ENCODE peak calls at places on chromosomes 16 and 17, in five cellular contexts. Y is endothelial cell of umbilical vein, J is PC-9, W is fibroblast of lung, D is SK-N-SH. K is an unnamed sample. For H3K79me2, the result is how much of the 10 kb centered on the place peaks cover.

GRCh38 chr17:10699861-10700260 is 2.5 kb downstream of the ADPRM start:
- DNase-seq in Y (no peak), W (no peak), D (no peak), J (no peak), K (no peak)

GRCh38 chr17:18191967-18192366 is 8.3 kb downstream of the ALKBH5 start:
- DNase-seq in D (peak), Y (no peak), J (no peak), W (no peak), K (no peak)

GRCh38 chr16:52574105-52574437 is 27.1 kb upstream of the TOX3 start:
- DNase-seq in J (no peak), Y (no peak), W (no peak), D (no peak), K (no peak)

GRCh38 chr17:48013876-48014602 is 23.6 kb downstream of the COPZ2 start:
- DNase-seq in J (no peak), Y (no peak), D (no peak), W (no peak), K (no peak)

GRCh38 chr16:87874639-87875472 is 5.5 kb upstream of the SLC7A5 start:
- DNase-seq in Y (no peak), W (no peak), D (no peak), J (no peak), K (no peak)

GRCh38 chr16:54475019-54475418 is 188.4 kb upstream of the IRX3 start:
- DNase-seq in D (no peak), J (no peak), W (no peak), Y (no peak), K (no peak)

GRCh38 chr17:68623811-68624210 is 22.6 kb upstream of the FAM20A start:
- DNase-seq in J (no peak), W (no peak), D (no peak), Y (no peak), K (no peak)

GRCh38 chr17:79921411-79922160 is 82.3 kb upstream of the CBX4 start:
- DNase-seq in D (no peak), W (no peak), J (no peak), Y (no peak), K (peak)

GRCh38 chr16:26598061-26598460 is 468.7 kb upstream of the C16orf82 start:
- DNase-seq in W (no peak), D (no peak), Y (no peak), J (no peak), K (no peak)

DNA sequence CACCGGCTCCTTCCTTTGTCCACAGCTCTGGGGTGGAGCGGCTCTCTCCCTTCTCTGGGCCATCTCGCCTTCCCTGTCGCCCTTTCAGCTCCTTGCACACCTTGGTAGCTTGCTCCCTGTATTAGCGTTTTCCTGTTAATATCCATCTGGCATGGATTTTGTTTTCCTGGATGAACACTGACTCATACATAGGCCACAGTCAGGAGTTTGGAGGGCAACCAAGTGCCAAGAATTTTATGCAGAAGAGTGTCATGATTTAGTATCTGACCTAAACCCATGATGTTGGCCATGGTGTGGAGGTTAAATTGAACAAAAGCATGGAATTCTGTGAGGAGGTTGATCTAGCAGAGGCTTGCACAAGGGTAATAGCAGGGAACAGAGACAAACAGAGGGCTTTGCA is 180.9 kb downstream of the AIPL1 start:
- DNase-seq in D (no peak), W (peak), J (no peak), Y (peak), K (no peak)
- H3K79me2 ChIP-seq in D (under half), W (under half), J (under half), Y (under half), K (under half)

DNA sequence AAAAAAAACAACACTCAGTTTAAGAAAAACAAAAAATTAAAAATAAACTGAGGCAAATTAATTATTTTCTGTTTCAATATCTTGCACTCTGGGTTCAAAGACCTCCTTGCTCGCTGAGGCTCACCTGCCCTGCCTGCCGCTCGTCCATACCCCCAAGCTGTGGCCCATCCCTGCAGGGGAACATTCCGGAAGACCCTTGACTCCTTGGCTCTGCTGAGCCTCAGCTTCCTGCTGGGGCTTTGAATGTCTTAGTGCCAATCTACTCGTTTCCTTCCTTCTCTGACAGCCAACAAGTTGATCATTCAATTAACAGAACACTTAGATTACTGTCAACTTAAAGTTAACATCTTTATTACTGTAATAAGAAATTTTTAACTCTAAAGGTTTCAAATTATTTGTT is 24.3 kb downstream of the G6PC1 start:
- DNase-seq in J (no peak), D (no peak), W (no peak), Y (peak), K (no peak)
- H2AFZ ChIP-seq in J (no peak), D (no peak), W (no peak), Y (peak), K (no peak)

DNA sequence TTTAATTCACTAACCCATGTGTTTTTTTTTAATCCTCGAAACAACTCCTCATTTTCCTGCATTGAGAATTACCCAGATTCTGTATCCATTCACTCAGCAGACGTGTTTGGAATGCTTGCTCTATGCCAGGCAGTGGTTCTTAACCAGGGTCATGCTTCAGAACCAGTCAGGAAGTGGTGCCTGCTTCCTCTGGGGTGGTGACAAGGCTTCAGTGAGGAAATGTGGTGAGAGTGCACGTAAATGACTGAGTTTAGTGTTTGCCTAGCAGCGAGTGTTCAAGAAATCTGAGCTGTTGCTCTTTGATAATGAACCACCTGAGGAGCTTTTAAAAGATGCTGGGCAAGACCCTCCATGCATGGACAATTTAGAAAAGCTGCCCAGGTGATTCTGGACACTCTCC is 9.9 kb downstream of the ZFP90 start:
- DNase-seq in W (peak), D (no peak), Y (no peak), J (no peak), K (no peak)
- H3K79me2 ChIP-seq in W (under half), D (under half), Y (under half), J (under half), K (under half)

GRCh38 chr17:56972111-56972730 is 5.7 kb upstream of the SCPEP1 start:
- DNase-seq in D (no peak), Y (no peak), W (no peak), J (no peak), K (no peak)

GRCh38 chr17:56970974-56971373 is 7.0 kb upstream of the SCPEP1 start:
- DNase-seq in Y (no peak), J (no peak), W (no peak), D (no peak), K (no peak)

GRCh38 chr17:56975656-56976055 is 2.3 kb upstream of the SCPEP1 start:
- DNase-seq in Y (no peak), D (no peak), J (no peak), W (no peak), K (no peak)

GRCh38 chr17:56974055-56974454 is 3.9 kb upstream of the SCPEP1 start:
- DNase-seq in Y (no peak), W (no peak), J (no peak), D (no peak), K (no peak)

DNA sequence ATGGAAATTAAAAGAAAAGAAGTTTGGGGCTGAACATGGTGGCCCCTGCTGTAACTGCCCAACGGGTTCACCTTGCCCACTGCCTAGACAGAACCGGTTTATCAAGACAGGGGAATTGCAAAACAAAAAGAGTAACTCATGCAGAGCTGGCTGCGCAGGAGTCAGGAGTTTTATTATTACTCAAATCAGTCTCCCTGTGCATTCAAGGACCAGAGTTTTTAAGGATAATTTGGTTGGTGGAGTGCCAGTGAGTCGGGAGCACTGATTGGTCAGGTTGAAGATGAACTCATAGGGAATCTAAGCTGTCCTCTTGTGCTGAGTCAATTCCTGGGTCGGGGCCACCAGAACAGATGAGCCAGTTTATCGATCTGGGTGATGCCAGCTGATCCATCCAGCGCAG is 4.4 kb upstream of the SCPEP1 start:
- DNase-seq in D (no peak), W (peak), J (peak), Y (no peak), K (no peak)
- H2AFZ ChIP-seq in D (no peak), W (no peak), J (no peak), Y (no peak), K (no peak)

GRCh38 chr17:45128989-45129388 is 3.3 kb downstream of the PLCD3 start:
- DNase-seq in J (no peak), D (no peak), W (no peak), Y (no peak), K (no peak)
- H3K79me2 ChIP-seq in J (under half), D (half or more), W (under half), Y (under half), K (under half)

GRCh38 chr16:83808573-83809014 is 816 bp downstream of the HSBP1 start:
- DNase-seq in W (no peak), Y (peak), D (peak), J (no peak), K (no peak)

GRCh38 chr16:83807710-83808572 is at the start of gene HSBP1:
- DNase-seq in Y (peak), D (peak), W (peak), J (peak), K (peak)

GRCh38 chr16:83807327-83807709 is 460 bp upstream of the HSBP1 start:
- DNase-seq in D (no peak), J (no peak), W (no peak), Y (no peak), K (no peak)

GRCh38 chr16:83810906-83811305 is 3.1 kb downstream of the HSBP1 start:
- DNase-seq in J (no peak), Y (no peak), W (peak), D (no peak), K (no peak)

GRCh38 chr16:83809092-83809491 is 1.3 kb downstream of the HSBP1 start:
- DNase-seq in Y (no peak), J (no peak), D (no peak), W (no peak), K (no peak)
- H2AFZ ChIP-seq in Y (no peak), J (no peak), D (no peak), W (no peak), K (no peak)